ENCODE peak calls at places on chromosomes 4 and X, in seven cellular contexts. N is GM10248, B is left kidney, C is AML-193, F is dorsolateral prefrontal cortex, A is lower lobe of right lung, X is psoas muscle. G is an unnamed sample.

GRCh38 chr4:145523117-145523516 is 41.5 kb downstream of the SMAD1 start:
- DNase-seq in C (no peak), F (no peak), A (no peak), X (no peak), B (no peak), N (no peak), G (no peak)

GRCh38 chr4:6032249-6033244 is 14.3 kb upstream of the C4orf50 start:
- DNase-seq in B (no peak), C (no peak), N (no peak), A (no peak), X (no peak), F (no peak), G (no peak)

GRCh38 chr4:176789955-176790354 is 2.8 kb downstream of the VEGFC start:
- DNase-seq in N (peak), C (peak), A (no peak), B (peak), X (no peak), F (no peak), G (peak)

GRCh38 chrX:139203681-139204575 is 326.6 kb upstream of the F9 start:
- DNase-seq in C (no peak), F (no peak), N (peak), A (peak), X (peak), B (peak), G (no peak)

GRCh38 chr4:25859429-25860148 is 3.2 kb downstream of the SEL1L3 start:
- DNase-seq in F (no peak), N (peak), B (no peak), X (no peak), C (no peak), A (no peak), G (peak)

GRCh38 chrX:32483534-32484136 is 727.7 kb downstream of the DMD start:
- DNase-seq in A (no peak), X (no peak), B (no peak), F (no peak), N (no peak), C (no peak), G (peak)

GRCh38 chr4:131635191-131635590 is 1513.9 kb upstream of the PCDH10 start:
- DNase-seq in A (no peak), F (no peak), X (no peak), N (no peak), B (no peak), C (no peak), G (no peak)

GRCh38 chr4:114400531-114400930 is 198.1 kb upstream of the UGT8 start:
- DNase-seq in C (no peak), B (no peak), X (no peak), A (no peak), F (no peak), N (no peak), G (peak)

GRCh38 chrX:24231780-24232179 is 82.1 kb downstream of the SUPT20HL2 start:
- DNase-seq in C (no peak), X (no peak), B (no peak), A (no peak), N (no peak), F (no peak), G (no peak)

GRCh38 chr4:1354136-1354982 is 7.4 kb downstream of the UVSSA start:
- DNase-seq in F (no peak), X (no peak), C (no peak), N (no peak), B (peak), A (no peak), G (no peak)

GRCh38 chr4:184273166-184274147 is 55.8 kb upstream of the ENPP6 start:
- DNase-seq in F (no peak), A (no peak), C (no peak), N (no peak), B (no peak), X (no peak), G (no peak)

GRCh38 chrX:5051831-5052491 is 1176.7 kb downstream of the NLGN4X start:
- DNase-seq in C (no peak), X (no peak), A (peak), N (no peak), B (no peak), F (no peak), G (peak)

GRCh38 chrX:92230628-92231027 is 451.5 kb downstream of the PCDH11X start:
- DNase-seq in F (no peak), B (no peak), A (no peak), C (no peak), X (no peak), N (no peak), G (no peak)

GRCh38 chrX:131816551-131817136 is 206.5 kb upstream of the STK26 start:
- DNase-seq in C (peak), A (no peak), N (peak), X (peak), F (peak), B (no peak), G (no peak)

GRCh38 chrX:1440506-1440905 is 12.2 kb downstream of the ASMTL start:
- DNase-seq in C (no peak), N (no peak), A (peak), B (no peak), X (no peak), F (peak), G (no peak)

GRCh38 chrX:94051926-94052325 is 377.9 kb downstream of the FAM133A start:
- DNase-seq in X (no peak), F (no peak), B (no peak), N (no peak), A (no peak), C (no peak), G (no peak)

GRCh38 chr4:22859318-22859717 is 166.6 kb downstream of the GBA3 start:
- DNase-seq in F (no peak), C (no peak), N (no peak), A (no peak), B (no peak), X (no peak), G (no peak)

GRCh38 chr4:612052-612748 is 13.2 kb upstream of the PDE6B start:
- DNase-seq in F (peak), B (no peak), N (no peak), A (no peak), X (no peak), C (no peak), G (no peak)

GRCh38 chrX:41334866-41335589 is 1.1 kb downstream of the DDX3X start:
- DNase-seq in C (no peak), F (peak), X (peak), B (peak), A (peak), N (peak), G (no peak)

GRCh38 chrX:67338262-67338661 is 205.6 kb upstream of the AR start:
- DNase-seq in A (no peak), C (no peak), N (no peak), B (no peak), F (no peak), X (no peak), G (no peak)

GRCh38 chrX:16123222-16123786 is at the start of gene GRPR:
- DNase-seq in B (peak), C (peak), N (peak), X (peak), F (peak), A (peak), G (peak)

GRCh38 chr4:7812191-7812860 is 127.3 kb downstream of the AFAP1 start:
- DNase-seq in F (no peak), C (no peak), X (no peak), B (peak), A (no peak), N (no peak), G (no peak)

GRCh38 chr4:13918110-13918509 is 290.6 kb upstream of the BOD1L1 start:
- DNase-seq in C (no peak), N (no peak), F (no peak), A (no peak), X (no peak), B (no peak), G (peak)

GRCh38 chrX:75086731-75087195 is 69.3 kb downstream of the ABCB7 start:
- DNase-seq in B (peak), F (no peak), X (no peak), C (no peak), N (no peak), A (no peak), G (no peak)

GRCh38 chr4:6902318-6903042 is 7.1 kb upstream of the TBC1D14 start:
- DNase-seq in C (no peak), B (no peak), F (no peak), N (no peak), X (no peak), A (no peak), G (no peak)

GRCh38 chr4:61716437-61716836 is 516.3 kb downstream of the ADGRL3 start:
- DNase-seq in A (no peak), C (no peak), X (no peak), B (no peak), F (no peak), N (no peak), G (no peak)

GRCh38 chr4:123553733-123554132 is 157.1 kb downstream of the SPRY1 start:
- DNase-seq in X (no peak), B (peak), A (no peak), N (no peak), F (no peak), C (no peak), G (no peak)

GRCh38 chrX:31679861-31680260 is 608.0 kb upstream of the FTHL17 start:
- DNase-seq in C (no peak), X (no peak), N (no peak), A (no peak), B (peak), F (no peak), G (peak)

GRCh38 chr4:48557478-48557877 is 67.4 kb downstream of the ZAR1 start:
- DNase-seq in B (no peak), F (no peak), C (no peak), X (no peak), N (no peak), A (no peak), G (no peak)

GRCh38 chr4:112284662-112285411 is 867 bp downstream of the TIFA start:
- DNase-seq in A (peak), N (no peak), F (no peak), X (no peak), B (peak), C (no peak), G (peak)

GRCh38 chr4:93791570-93792195 is 36.9 kb upstream of the ATOH1 start:
- DNase-seq in A (peak), N (peak), X (no peak), F (peak), C (peak), B (peak), G (peak)

GRCh38 chr4:67327245-67327860 is 217.9 kb downstream of the CENPC start:
- DNase-seq in N (peak), F (peak), X (no peak), A (no peak), C (peak), B (peak), G (peak)

GRCh38 chrX:130788786-130789581 is 114.0 kb downstream of the ENOX2 start:
- DNase-seq in C (no peak), X (no peak), B (no peak), N (no peak), F (no peak), A (no peak), G (no peak)

GRCh38 chrX:134512566-134512965 is 52.6 kb downstream of the HPRT1 start:
- DNase-seq in B (no peak), F (no peak), A (no peak), N (no peak), X (no peak), C (no peak), G (peak)

GRCh38 chr4:34422472-34422871 is 1821.8 kb downstream of the ARAP2 start:
- DNase-seq in A (no peak), C (no peak), F (no peak), N (no peak), X (no peak), B (peak), G (no peak)

GRCh38 chr4:74092957-74093356 is 6.0 kb downstream of the CXCL2 start:
- DNase-seq in N (no peak), B (no peak), C (no peak), X (no peak), A (no peak), F (no peak), G (no peak)